ENCODE peak calls at places on chromosome 11, in five cellular contexts. N is mesenchymal stem cell, Z is GM23248, I is HCT116, Q is fibroblast of lung. U is an unnamed sample.

GRCh38 chr11:62961017-62961416 is 23.8 kb downstream of the SLC22A6 start:
- DNase-seq in N (no peak), Z (no peak), I (no peak), Q (no peak), U (no peak)

GRCh38 chr11:42762348-42762747 is 549.4 kb upstream of the API5 start:
- DNase-seq in N (no peak), Z (no peak), I (no peak), Q (no peak), U (no peak)

GRCh38 chr11:127653071-127653470 is 652.5 kb upstream of the KIRREL3 start:
- DNase-seq in N (no peak), Z (no peak), I (no peak), Q (no peak), U (no peak)

GRCh38 chr11:46674463-46675287 is 25.7 kb downstream of the ARHGAP1 start:
- DNase-seq in N (no peak), Z (no peak), I (no peak), Q (no peak), U (no peak)

GRCh38 chr11:2541321-2541680 is 96.5 kb downstream of the KCNQ1 start:
- DNase-seq in N (no peak), Z (no peak), I (no peak), Q (no peak), U (no peak)

GRCh38 chr11:5705688-5706087 is 16.1 kb downstream of the TRIM22 start:
- DNase-seq in N (no peak), Z (peak), I (no peak), Q (peak), U (no peak)

GRCh38 chr11:93718057-93718563 is 23.2 kb downstream of the TAF1D start:
- DNase-seq in N (no peak), Z (no peak), I (no peak), Q (no peak), U (no peak)

GRCh38 chr11:2120359-2121100 is 18.7 kb downstream of the IGF2 start:
- DNase-seq in N (no peak), Z (no peak), I (no peak), Q (peak), U (peak)

GRCh38 chr11:3195251-3196160 is 23.1 kb downstream of the MRGPRG start:
- DNase-seq in N (peak), Z (peak), I (peak), Q (peak), U (peak)

GRCh38 chr11:12163181-12163841 is 52.9 kb downstream of the MICAL2 start:
- DNase-seq in N (peak), Z (peak), I (no peak), Q (peak), U (peak)

GRCh38 chr11:17498058-17498457 is 21.4 kb upstream of the ABCC8 start:
- DNase-seq in N (no peak), Z (no peak), I (peak), Q (no peak), U (no peak)

GRCh38 chr11:60321051-60321450 is 6.0 kb upstream of the MS4A6E start:
- DNase-seq in N (no peak), Z (no peak), I (no peak), Q (no peak), U (no peak)

GRCh38 chr11:11979487-11980117 is 28.8 kb downstream of the DKK3 start:
- DNase-seq in N (peak), Z (peak), I (no peak), Q (peak), U (peak)

GRCh38 chr11:46475041-46475925 is 83.7 kb upstream of the CHRM4 start:
- DNase-seq in N (no peak), Z (no peak), I (no peak), Q (no peak), U (no peak)

GRCh38 chr11:110979696-110980095 is 265.8 kb upstream of the POU2AF2 start:
- DNase-seq in N (no peak), Z (peak), I (no peak), Q (peak), U (no peak)

GRCh38 chr11:68658661-68659060 is 25.7 kb upstream of the GAL start:
- DNase-seq in N (peak), Z (no peak), I (no peak), Q (peak), U (peak)

GRCh38 chr11:77602385-77603105 is 12.8 kb downstream of the AQP11 start:
- DNase-seq in N (peak), Z (peak), I (no peak), Q (peak), U (peak)

GRCh38 chr11:130520231-130520630 is 71.8 kb downstream of the ADAMTS15 start:
- DNase-seq in N (no peak), Z (no peak), I (no peak), Q (no peak), U (no peak)

GRCh38 chr11:87740513-87740912 is 434.7 kb downstream of the RAB38 start:
- DNase-seq in N (no peak), Z (no peak), I (no peak), Q (peak), U (no peak)

GRCh38 chr11:92269021-92269420 is 44.4 kb downstream of the FAT3 start:
- DNase-seq in N (peak), Z (peak), I (no peak), Q (peak), U (peak)

DNA sequence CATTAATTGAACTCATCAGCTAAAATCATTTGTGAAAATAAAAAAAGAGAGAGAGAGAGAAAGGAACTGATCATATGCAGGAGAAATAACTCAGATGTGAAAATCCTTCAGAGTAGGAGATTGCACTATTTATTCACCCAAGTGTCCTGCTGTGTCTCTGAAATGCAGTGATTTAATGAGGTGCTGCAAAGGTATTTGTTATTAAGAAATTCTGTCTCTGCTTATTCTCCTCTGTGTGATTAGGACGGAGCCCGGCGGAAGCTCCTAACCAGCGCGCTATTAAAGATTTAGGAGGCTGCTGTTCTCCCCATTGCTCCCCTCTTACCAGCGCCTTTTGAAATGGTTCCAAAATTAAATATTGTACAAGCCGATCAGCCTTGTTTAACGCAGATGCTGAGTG is 528.4 kb downstream of the BUD13 start:
- DNase-seq in N (no peak), Z (no peak), I (no peak), Q (no peak), U (no peak)
- H3K4me3 ChIP-seq in N (no peak), Z (no peak), I (no peak), Q (no peak), U (no peak)

DNA sequence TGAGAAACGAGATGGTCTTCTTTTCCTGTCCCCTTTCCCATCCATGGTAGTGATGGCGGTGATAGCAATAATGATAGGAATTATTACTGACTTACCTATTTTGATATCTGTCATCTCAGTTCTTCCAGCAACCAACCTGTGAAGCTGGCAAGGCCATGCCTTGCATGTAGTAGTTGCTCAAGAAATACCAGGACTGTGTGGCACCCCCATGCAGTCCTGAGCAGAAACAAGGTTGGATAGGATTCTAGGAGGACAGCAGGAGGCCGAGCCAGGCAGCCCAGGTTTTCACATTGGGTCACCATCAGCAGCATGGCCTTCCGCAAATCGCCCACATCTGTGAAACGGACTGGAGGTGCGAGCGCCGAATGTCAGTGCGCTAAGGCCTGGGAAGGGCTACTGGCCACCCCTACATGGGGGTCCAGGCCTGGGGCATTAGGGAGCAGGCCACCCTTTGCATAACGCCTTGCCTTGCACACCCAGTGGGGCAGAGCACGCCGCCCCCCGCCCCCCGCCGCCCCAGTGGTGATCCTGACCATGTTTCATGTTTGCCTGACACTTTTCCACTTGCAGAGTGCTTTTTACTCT is 2.5 kb downstream of the GRK2 start:
- DNase-seq in N (no peak), Z (no peak), I (no peak), Q (no peak), U (no peak)
- H3K9ac ChIP-seq in N (no peak), Z (no peak), I (no peak), Q (no peak), U (peak)

GRCh38 chr11:45180158-45180887 is 33.9 kb downstream of the PRDM11 start:
- DNase-seq in N (peak), Z (peak), I (peak), Q (peak), U (peak)
- H3K4me3 ChIP-seq in N (peak), Z (peak), I (peak), Q (peak), U (peak)

DNA sequence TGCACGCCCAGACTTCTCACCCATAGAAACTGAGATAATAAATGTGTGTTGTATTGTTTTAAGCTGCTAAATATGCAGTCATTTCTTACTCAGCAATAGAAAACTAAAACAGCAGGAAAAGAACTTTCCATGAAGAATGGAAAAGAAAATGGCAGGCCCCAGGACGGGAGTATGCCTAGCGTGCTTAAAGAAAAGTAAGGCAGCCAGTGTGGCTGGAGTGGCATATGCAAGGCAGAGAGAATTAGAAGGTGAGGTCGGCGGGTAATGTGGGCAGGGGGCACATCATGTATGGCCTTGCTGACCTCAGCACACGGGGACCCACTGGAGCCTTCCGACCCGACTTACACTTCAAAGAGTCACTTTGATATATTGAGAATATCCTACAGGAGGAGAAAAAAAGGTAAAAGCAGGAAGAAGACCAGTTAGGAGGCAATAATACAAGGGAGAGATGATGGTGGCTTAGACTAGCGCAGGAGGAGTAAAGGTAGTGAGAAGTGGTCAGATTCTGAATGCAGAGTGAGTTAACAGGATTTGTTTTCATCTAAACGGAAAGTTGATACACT is 20.5 kb downstream of the TBRG1 start:
- DNase-seq in N (no peak), Z (no peak), I (no peak), Q (no peak), U (no peak)
- H3K9ac ChIP-seq in N (peak), Z (peak), I (no peak), Q (no peak), U (no peak)

GRCh38 chr11:118095493-118095892 is 8.7 kb upstream of the SMIM35 start:
- DNase-seq in N (no peak), Z (no peak), I (no peak), Q (no peak), U (no peak)

GRCh38 chr11:118090545-118091162 is 3.9 kb upstream of the SMIM35 start:
- DNase-seq in N (no peak), Z (no peak), I (no peak), Q (no peak), U (no peak)

GRCh38 chr11:118095967-118096367 is 9.2 kb upstream of the SMIM35 start:
- DNase-seq in N (no peak), Z (no peak), I (no peak), Q (no peak), U (no peak)

GRCh38 chr11:118091690-118092089 is 4.9 kb upstream of the SMIM35 start:
- DNase-seq in N (no peak), Z (no peak), I (no peak), Q (no peak), U (no peak)

DNA sequence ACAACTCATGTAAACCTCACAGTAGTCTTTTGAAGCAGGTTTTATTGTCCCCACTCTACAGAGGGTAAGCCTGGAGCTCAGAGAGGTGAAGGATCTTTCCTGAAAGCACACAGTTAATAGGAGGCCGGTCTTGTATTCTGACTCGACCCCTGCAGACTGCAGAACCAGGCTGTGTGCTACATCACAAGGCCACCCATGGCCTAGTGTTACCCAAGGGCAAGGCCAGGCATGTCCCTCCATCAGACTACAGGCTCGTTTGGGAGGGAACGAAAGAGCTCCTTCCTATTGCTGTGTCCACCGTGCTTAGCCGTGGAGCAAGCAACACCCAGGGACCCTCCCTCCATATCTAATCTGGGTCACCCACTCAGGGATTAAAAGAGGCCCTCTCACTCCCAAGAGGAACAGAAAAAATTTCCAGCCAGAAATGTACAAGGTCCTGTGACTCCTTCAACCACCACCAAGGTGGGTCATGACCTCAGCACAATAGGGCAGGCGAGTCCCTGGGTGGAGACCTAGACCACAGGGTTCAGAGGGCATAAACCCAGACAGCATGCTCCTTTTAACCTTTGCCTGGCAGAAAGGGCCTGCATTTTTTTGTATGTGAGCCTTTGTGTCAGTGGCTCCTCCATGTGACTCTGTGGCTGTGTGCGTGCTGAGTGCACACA is 6.3 kb upstream of the SMIM35 start:
- DNase-seq in N (no peak), Z (no peak), I (no peak), Q (no peak), U (no peak)
- H3K4me3 ChIP-seq in N (no peak), Z (no peak), I (no peak), Q (no peak), U (no peak)

GRCh38 chr11:326592-326841 is 5.9 kb upstream of the IFITM3 start:
- DNase-seq in N (no peak), Z (no peak), I (no peak), Q (no peak), U (no peak)
- H3K9ac ChIP-seq in N (peak), Z (no peak), I (no peak), Q (no peak), U (peak)

DNA sequence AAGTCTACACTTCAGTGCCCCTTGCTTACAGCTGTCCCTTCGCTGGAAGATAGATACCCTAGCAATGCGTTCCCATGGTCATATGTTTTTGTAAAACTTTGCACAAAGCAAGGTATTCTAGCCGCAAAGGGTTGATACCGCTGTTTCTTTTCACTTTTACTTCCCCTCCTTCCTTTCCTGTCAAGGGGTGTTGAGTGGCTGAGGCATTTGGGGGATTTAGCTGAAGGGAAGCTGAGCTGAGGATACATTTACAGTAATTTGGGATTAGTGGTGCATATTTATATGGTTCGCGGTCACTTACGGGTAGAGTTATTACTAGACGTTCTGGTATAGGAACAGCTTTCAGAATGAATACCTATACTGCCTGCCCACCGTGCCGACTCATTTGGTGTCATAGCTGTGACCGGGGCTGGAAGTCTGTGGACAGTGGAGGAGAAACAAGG is 86.9 kb upstream of the WNT11 start:
- DNase-seq in N (no peak), Z (no peak), I (no peak), Q (no peak), U (no peak)
- H3K4me3 ChIP-seq in N (no peak), Z (no peak), I (no peak), Q (no peak), U (no peak)

GRCh38 chr11:133967599-133968238 is 11.0 kb upstream of the IGSF9B start:
- DNase-seq in N (no peak), Z (no peak), I (no peak), Q (no peak), U (no peak)

GRCh38 chr11:133974836-133975235 is 18.1 kb upstream of the IGSF9B start:
- DNase-seq in N (no peak), Z (no peak), I (no peak), Q (no peak), U (no peak)

GRCh38 chr11:133968300-133968699 is 11.5 kb upstream of the IGSF9B start:
- DNase-seq in N (no peak), Z (no peak), I (no peak), Q (no peak), U (peak)

GRCh38 chr11:133969072-133969471 is 12.3 kb upstream of the IGSF9B start:
- DNase-seq in N (no peak), Z (no peak), I (no peak), Q (no peak), U (no peak)

GRCh38 chr11:133971871-133972270 is 15.1 kb upstream of the IGSF9B start:
- DNase-seq in N (no peak), Z (no peak), I (no peak), Q (no peak), U (no peak)
- H3K9ac ChIP-seq in N (no peak), Z (no peak), I (no peak), Q (no peak), U (no peak)

DNA sequence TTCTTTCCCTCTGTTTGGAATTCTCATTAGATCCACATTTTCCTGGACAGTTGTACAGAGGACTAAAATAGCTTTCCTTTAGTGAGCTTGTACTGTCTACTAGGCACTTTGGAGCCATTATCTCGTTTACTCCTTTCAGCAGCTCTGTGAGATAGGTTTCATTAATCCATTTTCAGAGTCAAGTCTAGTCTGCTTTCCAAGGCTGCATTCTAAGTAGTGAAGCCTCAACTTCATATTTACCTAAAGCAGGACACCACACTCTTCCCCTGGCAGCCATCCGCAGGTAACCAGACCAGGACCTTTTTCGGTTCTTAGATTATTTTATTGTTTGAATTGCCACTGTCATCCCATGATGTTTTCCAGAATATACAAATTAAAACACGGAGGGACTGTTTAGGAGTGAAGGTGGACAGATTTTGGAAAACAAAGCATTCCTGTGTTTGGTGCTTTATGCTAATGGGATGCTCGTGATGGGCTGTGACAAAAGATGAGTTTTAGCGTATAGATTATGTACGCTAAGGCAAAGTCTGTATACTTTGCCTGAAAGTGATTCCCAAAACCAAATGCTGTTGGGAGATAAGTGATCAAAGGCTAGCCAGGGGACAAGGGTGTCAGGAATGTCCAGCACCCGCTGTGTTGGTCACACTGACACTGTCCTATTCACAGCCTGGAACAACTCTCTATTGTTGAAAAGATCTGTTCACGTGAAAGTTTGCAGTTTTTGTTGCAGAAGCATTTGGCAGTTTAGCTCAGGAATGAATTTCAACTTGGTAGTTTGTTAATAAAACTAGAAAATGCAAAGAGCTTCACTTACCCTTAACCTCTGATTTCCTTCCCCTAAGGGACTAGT is 1.3 kb downstream of the JAM3 start:
- DNase-seq in N (no peak), Z (no peak), I (no peak), Q (no peak), U (no peak)
- H3K4me3 ChIP-seq in N (peak), Z (peak), I (no peak), Q (peak), U (peak)